ENCODE peak calls at places on chromosome 11, in nine cellular contexts. S, L, M, E, B, Z, T, Q and Y are unnamed samples. For H3K27me3, the result is how much of the 10 kb centered on the place peaks cover.

GRCh38 chr11:134761926-134762247 is 349.8 kb upstream of the B3GAT1 start:
- DNase-seq in Z (no peak), L (no peak), T (no peak), M (no peak), S (no peak), Q (no peak), B (no peak), E (no peak), Y (no peak)

GRCh38 chr11:20854214-20854613 is 184.8 kb downstream of the NELL1 start:
- DNase-seq in Z (no peak), Q (no peak), T (no peak), L (no peak), E (no peak), S (no peak), M (no peak), B (peak), Y (no peak)

GRCh38 chr11:103420593-103420992 is 311.4 kb downstream of the DYNC2H1 start:
- DNase-seq in E (no peak), S (no peak), Z (no peak), Q (peak), M (no peak), B (no peak), L (no peak), T (no peak), Y (no peak)

GRCh38 chr11:11105361-11105760 is 247.5 kb upstream of the ZBED5 start:
- DNase-seq in T (no peak), B (no peak), E (no peak), L (no peak), S (no peak), M (no peak), Z (no peak), Q (no peak), Y (no peak)

GRCh38 chr11:46127150-46127638 is 5.9 kb upstream of the PHF21A start:
- DNase-seq in M (no peak), S (peak), Z (peak), E (no peak), B (no peak), L (peak), Q (peak), T (peak), Y (no peak)

GRCh38 chr11:75536786-75537629 is 11.3 kb upstream of the GDPD5 start:
- DNase-seq in Q (peak), L (no peak), M (no peak), B (no peak), T (no peak), S (no peak), E (no peak), Z (peak), Y (no peak)

GRCh38 chr11:124194696-124195418 is 11.7 kb downstream of the OR10D3 start:
- DNase-seq in L (peak), S (no peak), Z (no peak), E (no peak), Q (peak), M (peak), T (no peak), B (peak), Y (no peak)

GRCh38 chr11:103633037-103633788 is 403.2 kb upstream of the DDI1 start:
- DNase-seq in B (no peak), M (no peak), Q (no peak), S (no peak), T (no peak), E (no peak), L (no peak), Z (no peak), Y (no peak)

GRCh38 chr11:72634016-72634415 is 40.2 kb downstream of the PDE2A start:
- DNase-seq in Q (no peak), E (no peak), M (no peak), Z (no peak), T (no peak), L (no peak), S (no peak), B (no peak), Y (no peak)

GRCh38 chr11:60206616-60207015 is 23.7 kb upstream of the MS4A6A start:
- DNase-seq in Z (no peak), M (no peak), T (no peak), S (no peak), Q (peak), B (no peak), E (no peak), L (no peak), Y (no peak)

GRCh38 chr11:93525601-93526000 is 17.6 kb downstream of the SMCO4 start:
- DNase-seq in Q (peak), S (no peak), M (no peak), B (no peak), E (no peak), T (peak), L (no peak), Z (no peak), Y (no peak)

GRCh38 chr11:121482231-121483129 is 29.7 kb upstream of the SORL1-AS1 start:
- DNase-seq in M (no peak), Z (peak), Q (peak), T (no peak), E (no peak), L (peak), B (no peak), S (no peak), Y (no peak)

GRCh38 chr11:128061321-128061871 is 526.0 kb downstream of the ETS1 start:
- DNase-seq in B (no peak), Z (no peak), S (no peak), Q (peak), T (no peak), M (no peak), L (no peak), E (no peak), Y (no peak)

GRCh38 chr11:34758262-34758661 is 137.4 kb downstream of the EHF start:
- DNase-seq in Z (no peak), Q (no peak), M (no peak), E (no peak), B (no peak), S (no peak), T (no peak), L (no peak), Y (no peak)

GRCh38 chr11:78160557-78160956 is 21.1 kb upstream of the ALG8 start:
- DNase-seq in L (no peak), Q (no peak), B (no peak), S (no peak), M (no peak), T (no peak), E (no peak), Z (no peak), Y (no peak)

GRCh38 chr11:129814244-129814992 is 1.2 kb upstream of the TMEM45B start:
- DNase-seq in S (no peak), B (no peak), Z (peak), T (no peak), M (no peak), Q (no peak), L (no peak), E (no peak), Y (no peak)

GRCh38 chr11:22138264-22138663 is 54.6 kb upstream of the ANO5 start:
- DNase-seq in Q (no peak), B (no peak), M (no peak), E (no peak), S (no peak), L (no peak), T (no peak), Z (no peak), Y (no peak)

GRCh38 chr11:65448418-65449196 is 26.0 kb downstream of the NEAT1 start:
- DNase-seq in S (no peak), L (peak), Q (peak), Z (no peak), E (no peak), T (no peak), M (no peak), B (no peak), Y (peak)

GRCh38 chr11:69230856-69231425 is 63.0 kb upstream of the MYEOV start:
- DNase-seq in S (no peak), T (no peak), Z (no peak), M (peak), B (no peak), E (no peak), L (no peak), Q (no peak), Y (no peak)

GRCh38 chr11:111797145-111797581 is 31.0 kb upstream of the PPP2R1B start:
- DNase-seq in L (peak), Q (peak), T (no peak), B (no peak), Z (no peak), S (no peak), E (no peak), M (no peak), Y (no peak)

GRCh38 chr11:61912530-61912898 is 4.9 kb downstream of the RAB3IL1 start:
- DNase-seq in S (peak), L (no peak), E (no peak), B (no peak), T (no peak), Q (no peak), M (no peak), Z (no peak), Y (peak)

GRCh38 chr11:112279901-112280267 is 19.2 kb upstream of the PLET1 start:
- DNase-seq in S (peak), E (peak), Z (peak), M (peak), L (peak), Q (no peak), T (peak), B (peak), Y (peak)

DNA sequence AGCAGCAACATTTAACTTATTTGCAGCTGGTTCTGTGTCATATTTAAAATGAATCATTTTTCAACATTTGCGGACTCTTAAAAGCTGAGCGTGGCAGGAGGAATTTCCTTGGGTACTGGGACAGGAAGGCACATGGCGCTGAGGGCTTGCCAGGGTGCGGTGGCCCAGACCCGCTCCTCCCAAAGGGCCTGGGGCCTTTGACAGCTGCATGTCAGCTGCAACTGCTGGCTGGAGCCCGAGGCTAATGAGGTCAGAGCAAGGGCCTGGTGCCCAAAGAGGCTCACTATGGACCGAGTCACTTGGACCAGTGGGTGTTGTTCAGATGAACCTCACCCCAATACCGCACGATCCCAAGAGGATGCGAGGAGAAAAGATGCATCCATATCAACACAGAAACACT is 326.9 kb downstream of the CTTN start:
- DNase-seq in Q (no peak), B (no peak), E (no peak), S (no peak), M (no peak), T (no peak), Z (no peak), L (no peak), Y (no peak)
- H3K27me3 ChIP-seq in Q (under half), B (under half), E (under half), S (under half), M (under half), T (under half), Z (under half), L (under half), Y (under half)

DNA sequence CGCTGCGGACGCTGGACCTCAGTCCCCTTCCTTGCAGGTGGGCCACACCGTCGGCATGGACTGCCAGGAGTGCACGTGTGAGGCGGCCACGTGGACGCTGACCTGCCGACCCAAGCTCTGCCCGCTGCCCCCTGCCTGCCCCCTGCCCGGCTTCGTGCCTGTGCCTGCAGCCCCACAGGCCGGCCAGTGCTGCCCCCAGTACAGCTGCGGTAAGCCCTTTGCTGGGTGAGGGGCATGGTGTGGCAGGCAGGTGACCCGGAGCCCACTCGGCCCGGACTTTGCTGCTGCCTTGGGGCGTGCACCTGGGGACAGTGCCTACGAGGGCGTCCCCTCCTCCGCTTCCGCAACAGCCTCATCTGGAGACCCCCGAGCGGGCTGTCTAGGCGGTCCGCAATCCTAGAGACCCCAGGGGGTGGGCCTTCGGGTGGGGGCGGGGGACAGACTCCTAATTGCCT is 25.4 kb upstream of the MUC5B start:
- DNase-seq in M (peak), Z (no peak), T (no peak), L (peak), S (peak), E (no peak), B (no peak), Q (no peak), Y (no peak)
- H3K27me3 ChIP-seq in M (under half), Z (under half), T (under half), L (half or more), S (half or more), E (under half), B (under half), Q (under half), Y (under half)

GRCh38 chr11:8268530-8269461 is 5.1 kb upstream of the LMO1 start:
- DNase-seq in Z (no peak), L (no peak), T (no peak), B (peak), S (peak), M (no peak), E (no peak), Q (no peak), Y (no peak)

GRCh38 chr11:8267831-8268529 is 4.3 kb upstream of the LMO1 start:
- DNase-seq in E (peak), Z (no peak), B (peak), S (no peak), M (peak), L (no peak), Q (no peak), T (no peak), Y (no peak)

GRCh38 chr11:8265681-8266241 is 2.1 kb upstream of the LMO1 start:
- DNase-seq in B (peak), T (no peak), L (no peak), Q (no peak), S (peak), M (no peak), E (no peak), Z (no peak), Y (no peak)

GRCh38 chr11:8267280-8267679 is 3.6 kb upstream of the LMO1 start:
- DNase-seq in E (no peak), S (no peak), L (no peak), Q (no peak), M (no peak), B (no peak), T (no peak), Z (no peak), Y (no peak)

DNA sequence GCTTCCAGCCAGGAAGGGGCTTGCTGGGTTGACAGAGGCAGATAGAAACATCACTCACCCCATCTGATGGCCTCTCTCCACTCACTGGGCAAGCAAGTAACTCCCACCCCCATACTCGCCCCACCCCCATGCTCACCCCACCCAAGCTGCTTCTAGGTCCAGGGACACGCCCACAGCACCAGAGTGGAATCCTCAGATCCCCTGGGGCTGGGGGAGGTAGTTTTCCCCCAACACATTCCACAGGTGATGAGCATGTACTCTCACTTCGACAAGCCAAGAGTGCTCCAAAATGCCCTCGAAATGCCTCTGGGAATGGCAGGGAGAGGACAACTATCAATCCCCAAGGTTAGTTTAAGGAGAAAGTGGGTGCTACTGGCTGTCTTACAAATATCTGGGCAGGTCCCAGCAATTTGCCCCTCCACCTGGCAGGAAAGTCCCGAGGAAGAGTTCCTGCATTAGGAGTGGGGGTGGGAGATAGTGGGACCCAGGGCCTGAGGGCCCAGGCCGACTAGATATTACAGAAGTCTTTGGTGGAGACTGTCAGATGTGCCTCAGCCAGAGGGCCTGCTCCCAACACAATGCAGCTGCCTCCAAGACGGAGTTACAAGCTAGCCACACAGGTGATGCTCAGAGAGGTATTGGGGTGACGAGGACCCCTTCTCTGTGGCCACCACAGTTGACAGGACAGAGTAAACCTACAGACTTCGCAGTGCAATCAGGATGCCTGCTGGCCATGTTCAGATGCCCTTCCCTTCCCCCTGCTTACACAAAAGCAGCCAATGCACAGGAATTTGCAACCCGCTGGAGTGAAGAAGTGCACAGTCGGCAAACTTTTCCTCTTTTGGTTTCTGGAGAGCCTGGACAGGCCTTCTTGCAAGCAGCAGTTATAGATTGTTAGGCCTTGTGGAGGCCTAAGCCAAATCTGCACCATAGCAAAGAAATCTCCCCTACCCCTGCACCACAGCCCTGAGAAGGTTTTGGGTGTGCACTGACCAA is 2.9 kb upstream of the LMO1 start:
- DNase-seq in E (no peak), Z (no peak), L (no peak), S (no peak), T (no peak), B (no peak), M (peak), Q (no peak), Y (no peak)
- H3K27me3 ChIP-seq in E (under half), Z (under half), L (half or more), S (half or more), T (under half), B (half or more), M (under half), Q (under half), Y (under half)

DNA sequence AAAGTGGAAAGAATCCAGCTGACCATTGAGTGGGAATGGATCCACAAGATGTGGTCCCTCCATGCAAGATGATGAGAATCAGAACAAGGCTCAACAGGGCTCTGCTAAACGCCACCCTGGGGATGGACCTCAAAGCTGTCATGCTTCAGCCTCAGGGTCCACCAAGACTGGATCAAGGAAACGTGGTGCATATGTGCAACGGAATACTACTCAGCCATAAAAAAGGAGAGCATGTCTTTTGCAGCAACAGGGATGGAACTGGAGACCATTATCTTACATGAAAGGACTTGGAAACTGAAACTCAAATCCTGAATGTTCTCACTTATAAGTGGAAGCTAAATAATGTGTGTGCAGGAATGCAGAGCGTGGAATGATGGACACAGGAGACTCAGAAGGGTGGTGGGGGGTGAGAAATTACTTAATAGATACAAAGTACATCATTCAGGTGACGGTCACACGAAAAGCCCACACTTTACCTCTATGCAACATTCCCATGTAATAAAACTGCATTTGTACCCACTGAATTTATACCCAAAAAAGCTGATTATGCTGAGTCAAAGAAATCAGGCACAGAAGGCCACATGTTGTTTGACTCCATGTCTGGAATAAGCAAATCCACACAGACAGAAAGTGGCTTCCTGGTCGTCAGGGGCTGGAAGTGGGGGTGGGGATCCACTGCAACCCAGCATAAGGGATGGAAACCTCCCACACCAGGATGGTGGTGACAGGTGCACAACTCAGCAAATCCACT is 116.1 kb downstream of the SHANK2 start:
- DNase-seq in Z (no peak), B (no peak), E (no peak), L (no peak), T (no peak), S (no peak), Q (no peak), M (no peak), Y (no peak)
- H3K27me3 ChIP-seq in Z (under half), B (under half), E (under half), L (under half), T (under half), S (under half), Q (under half), M (under half), Y (under half)